ENCODE peak calls at places on chromosomes 4 and X, in eight cellular contexts. E is astrocyte of the spinal cord; T is hepatocyte; J is activated T-cell treated with anti-CD3 and anti-CD28 coated beads, Interleukin-2, amount 50 U/mL, for 1 hour; R is fibroblast of lung; I is activated T-helper 1 cell treated with anti-CD3 and anti-CD28 coated beads, Interleukin-2, amount 50 U/mL, for 16 hours; Q is neural crest cell; Y is left lung. P is an unnamed sample.

GRCh38 chr4:4549534-4549933 is 7.7 kb upstream of the STX18 start:
- DNase-seq in E (no peak), T (no peak), J (no peak), R (no peak), I (no peak), Q (no peak), Y (no peak), P (no peak)

GRCh38 chr4:53986062-53986461 is 78.3 kb downstream of the CHIC2 start:
- DNase-seq in E (no peak), T (no peak), J (no peak), R (no peak), I (no peak), Q (no peak), Y (no peak), P (peak)

GRCh38 chrX:80812176-80812575 is 2.5 kb upstream of the BRWD3 start:
- DNase-seq in E (peak), T (peak), J (peak), R (peak), I (no peak), Q (no peak), Y (peak), P (peak)

GRCh38 chr4:164779811-164780216 is 25.9 kb downstream of the SMIM31 start:
- DNase-seq in E (peak), T (peak), J (no peak), R (peak), I (no peak), Q (peak), Y (no peak), P (peak)

GRCh38 chr4:44806076-44806475 is 79.7 kb upstream of the GNPDA2 start:
- DNase-seq in E (no peak), T (no peak), J (no peak), R (no peak), I (no peak), Q (no peak), Y (no peak), P (no peak)

GRCh38 chr4:123244233-123244632 is 152.4 kb upstream of the SPRY1 start:
- DNase-seq in E (no peak), T (no peak), J (no peak), R (peak), I (no peak), Q (no peak), Y (peak), P (peak)

GRCh38 chrX:31508338-31508737 is 436.5 kb upstream of the FTHL17 start:
- DNase-seq in E (peak), T (peak), J (no peak), R (peak), I (no peak), Q (no peak), Y (no peak), P (peak)

GRCh38 chrX:129655547-129656248 is 942 bp upstream of the APLN start:
- DNase-seq in E (no peak), T (no peak), J (no peak), R (no peak), I (no peak), Q (no peak), Y (no peak), P (no peak)

GRCh38 chr4:121898150-121898549 is 27.9 kb upstream of the BBS7 start:
- DNase-seq in E (no peak), T (no peak), J (peak), R (no peak), I (peak), Q (no peak), Y (no peak), P (no peak)

GRCh38 chr4:853416-853781 is 27.5 kb upstream of the CPLX1 start:
- DNase-seq in E (no peak), T (no peak), J (no peak), R (no peak), I (no peak), Q (no peak), Y (no peak), P (no peak)

GRCh38 chrX:76148011-76148665 is 24.7 kb upstream of the PBDC1 start:
- DNase-seq in E (peak), T (no peak), J (no peak), R (peak), I (no peak), Q (no peak), Y (no peak), P (peak)

GRCh38 chrX:6226646-6227444 is 1.8 kb downstream of the NLGN4X start:
- DNase-seq in E (no peak), T (peak), J (no peak), R (no peak), I (no peak), Q (peak), Y (no peak), P (no peak)

GRCh38 chr4:42159271-42160001 is 7.0 kb upstream of the BEND4 start:
- DNase-seq in E (no peak), T (no peak), J (no peak), R (no peak), I (no peak), Q (no peak), Y (no peak), P (no peak)

GRCh38 chr4:13088726-13089658 is 395.1 kb downstream of the RAB28 start:
- DNase-seq in E (peak), T (no peak), J (no peak), R (peak), I (no peak), Q (no peak), Y (no peak), P (peak)

GRCh38 chr4:1608196-1608820 is 75.8 kb downstream of the FAM53A start:
- DNase-seq in E (no peak), T (no peak), J (no peak), R (no peak), I (no peak), Q (no peak), Y (no peak), P (no peak)

GRCh38 chrX:63664083-63664482 is 120.9 kb downstream of the ARHGEF9 start:
- DNase-seq in E (no peak), T (no peak), J (no peak), R (no peak), I (no peak), Q (no peak), Y (no peak), P (no peak)

GRCh38 chrX:43405191-43405590 is 250.9 kb upstream of the MAOA start:
- DNase-seq in E (no peak), T (no peak), J (no peak), R (no peak), I (no peak), Q (no peak), Y (no peak), P (no peak)

GRCh38 chr4:42395595-42395994 is 1.7 kb upstream of the SHISA3 start:
- DNase-seq in E (no peak), T (no peak), J (no peak), R (no peak), I (no peak), Q (no peak), Y (no peak), P (no peak)

GRCh38 chrX:103488332-103488731 is 31.0 kb downstream of the RAB40A start:
- DNase-seq in E (peak), T (no peak), J (no peak), R (peak), I (no peak), Q (no peak), Y (no peak), P (no peak)

GRCh38 chr4:34046580-34046979 is 2197.7 kb downstream of the ARAP2 start:
- DNase-seq in E (peak), T (peak), J (no peak), R (peak), I (no peak), Q (no peak), Y (no peak), P (peak)

GRCh38 chrX:103453655-103454054 is 65.6 kb downstream of the RAB40A start:
- DNase-seq in E (peak), T (peak), J (no peak), R (peak), I (no peak), Q (no peak), Y (no peak), P (peak)

GRCh38 chrX:101595739-101596419 is 21.9 kb downstream of the ARMCX6 start:
- DNase-seq in E (peak), T (peak), J (no peak), R (peak), I (no peak), Q (peak), Y (no peak), P (peak)

GRCh38 chr4:151854731-151855130 is 93.9 kb upstream of the GATB start:
- DNase-seq in E (peak), T (no peak), J (no peak), R (peak), I (no peak), Q (no peak), Y (no peak), P (no peak)

GRCh38 chr4:113677333-113677732 is 84.2 kb downstream of the CAMK2D start:
- DNase-seq in E (no peak), T (no peak), J (no peak), R (no peak), I (no peak), Q (no peak), Y (no peak), P (no peak)

GRCh38 chr4:120724656-120725055 is 197.9 kb downstream of the PRDM5 start:
- DNase-seq in E (no peak), T (no peak), J (no peak), R (no peak), I (no peak), Q (no peak), Y (no peak), P (no peak)

GRCh38 chr4:186887211-186887785 is 163.6 kb upstream of the FAT1 start:
- DNase-seq in E (no peak), T (no peak), J (no peak), R (no peak), I (no peak), Q (no peak), Y (no peak), P (peak)